ENCODE peak calls at places on chromosomes 2 and 18, in nine cellular contexts. Q, X, I, R, K, Y, A, D and C are unnamed samples.

GRCh38 chr2:208722737-208723136 is 316.1 kb downstream of the PTH2R start:
- DNase-seq in K (no peak), R (no peak), I (no peak), D (no peak), A (no peak), Y (no peak), Q (no peak), X (no peak), C (no peak)

GRCh38 chr2:110106642-110107041 is 9.0 kb downstream of the MALL start:
- DNase-seq in Y (no peak), Q (no peak), K (no peak), A (no peak), I (no peak), R (no peak), D (no peak), X (peak; percentile 97), C (peak; percentile 76)

GRCh38 chr2:28390857-28391563 is 1.6 kb upstream of the FOSL2 start:
- DNase-seq in R (no peak), K (peak; percentile 92), X (no peak), Q (peak; percentile 82), Y (peak; percentile 77), A (peak; percentile 89), D (peak; percentile 65), I (peak; percentile 81), C (peak; percentile 80)

GRCh38 chr2:233336541-233336940 is 17.8 kb upstream of the DGKD start:
- DNase-seq in K (no peak), Y (peak; percentile 13), Q (no peak), R (no peak), D (no peak), A (no peak), X (no peak), I (no peak), C (no peak)

GRCh38 chr2:226123307-226123706 is 676.3 kb downstream of the IRS1 start:
- DNase-seq in Y (no peak), X (peak; percentile 48), D (no peak), Q (no peak), R (no peak), A (no peak), I (no peak), K (no peak), C (peak; percentile 21)

GRCh38 chr2:7020939-7021470 is 103.8 kb downstream of the RNF144A start:
- DNase-seq in K (no peak), X (no peak), A (no peak), D (no peak), I (no peak), R (no peak), Q (no peak), Y (no peak), C (no peak)

GRCh38 chr2:233356546-233357308 is 2.4 kb downstream of the DGKD start:
- DNase-seq in K (no peak), I (no peak), R (no peak), D (no peak), X (no peak), Q (no peak), Y (no peak), A (no peak), C (no peak)

GRCh38 chr2:215577356-215577755 is 141.5 kb upstream of the FN1 start:
- DNase-seq in Y (no peak), K (no peak), Q (no peak), I (no peak), X (peak; percentile 24), R (no peak), A (no peak), D (no peak), C (no peak)

DNA sequence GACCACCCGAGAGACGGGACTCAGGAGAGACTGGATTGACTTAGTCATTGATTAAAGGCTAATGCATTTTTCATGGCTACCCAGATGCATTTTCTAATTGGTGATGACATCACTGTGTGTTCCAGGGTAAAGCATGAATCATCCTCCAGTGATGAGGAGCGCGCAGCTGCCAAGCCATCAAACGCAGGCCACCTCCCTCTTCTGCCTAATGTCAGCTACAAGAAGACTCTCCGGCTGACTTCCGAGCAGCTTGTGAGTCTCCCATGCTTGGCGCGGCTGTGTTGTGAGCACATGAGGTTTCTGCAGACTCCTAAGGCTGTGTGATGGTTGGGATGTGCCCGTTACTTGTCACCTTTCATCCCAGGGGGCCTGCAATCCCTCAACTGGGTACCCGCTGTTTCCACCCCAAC is 56.4 kb downstream of the LPIN1 start:
- DNase-seq in A (no peak), Q (no peak), X (peak; percentile 85), Y (no peak), I (no peak), K (no peak), D (no peak), R (no peak), C (no peak)
- H3K36me3 ChIP-seq in A (peaks cover 15% of the 10 kb centered on the region), Q (no peaks in the 10 kb centered on the region), X (peaks cover 33% of the 10 kb centered on the region), Y (no peaks in the 10 kb centered on the region), I (no peaks in the 10 kb centered on the region), K (no peaks in the 10 kb centered on the region), D (peaks cover 56% of the 10 kb centered on the region), R (peaks cover 27% of the 10 kb centered on the region), C (peaks cover 14% of the 10 kb centered on the region)

GRCh38 chr2:66802877-66803276 is 368.0 kb downstream of the MEIS1 start:
- DNase-seq in X (no peak), A (no peak), Q (no peak), Y (no peak), R (no peak), D (no peak), I (no peak), K (no peak), C (no peak)
- TF ChIP-seq CTCF in X (no peak), A (no peak), Q (no peak), Y (no peak), R (no peak), D (no peak), I (no peak), K (no peak), C (no peak)

GRCh38 chr2:230864122-230864604 is 579 bp upstream of the ITM2C start:
- DNase-seq in X (no peak), I (no peak), R (no peak), Q (no peak), A (no peak), K (no peak), D (no peak), Y (no peak), C (no peak)
- H3K4me3 ChIP-seq in X (peak overlapping the region; percentile 79), I (peak overlapping the region; percentile 78), R (peak overlapping the region; percentile 97), Q (peak overlapping the region; percentile 37), A (peak overlapping the region; percentile 61), K (peak overlapping the region; percentile 67), D (peak overlapping the region; percentile 99), Y (no peak overlapping the region), C (peak overlapping the region; percentile 55)

GRCh38 chr2:38322224-38322914 is 54.7 kb downstream of the ATL2 start:
- DNase-seq in Q (no peak), I (no peak), Y (no peak), A (no peak), R (no peak), D (no peak), X (no peak), K (no peak), C (no peak)

GRCh38 chr2:38330754-38331153 is 46.3 kb downstream of the ATL2 start:
- DNase-seq in X (no peak), Q (no peak), R (no peak), I (no peak), Y (no peak), D (no peak), A (no peak), K (no peak), C (no peak)

GRCh38 chr2:38323623-38324022 is 53.5 kb downstream of the ATL2 start:
- DNase-seq in I (no peak), Y (no peak), R (no peak), D (no peak), X (no peak), Q (no peak), K (no peak), A (no peak), C (no peak)

DNA sequence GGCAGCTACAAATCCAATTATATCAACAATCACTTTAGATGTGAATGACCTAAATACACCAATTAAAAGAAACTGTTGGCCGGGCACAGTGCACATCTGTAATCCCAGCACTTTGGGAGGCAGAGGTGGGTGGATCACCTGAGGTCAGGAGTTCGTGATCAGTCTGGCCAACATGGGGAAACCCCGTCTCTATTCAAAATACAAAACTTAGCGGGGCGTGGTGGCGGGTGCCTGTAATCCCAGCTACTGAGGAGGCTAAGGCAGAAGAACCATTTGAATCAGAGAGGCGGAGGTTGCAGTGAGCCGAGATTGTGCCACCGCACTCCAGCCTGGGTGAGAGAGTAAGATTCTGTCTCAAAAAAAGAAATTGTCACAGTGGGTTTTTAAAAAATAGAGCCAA is 49.5 kb downstream of the ATL2 start:
- DNase-seq in A (no peak), X (no peak), D (no peak), Y (no peak), K (no peak), Q (no peak), R (no peak), I (no peak), C (no peak)
- H3K36me3 ChIP-seq in A (no peaks in the 10 kb centered on the region), X (no peaks in the 10 kb centered on the region), D (peaks cover 4% of the 10 kb centered on the region), Y (no peaks in the 10 kb centered on the region), K (no peaks in the 10 kb centered on the region), Q (no peaks in the 10 kb centered on the region), R (no peaks in the 10 kb centered on the region), I (no peaks in the 10 kb centered on the region), C (no peaks in the 10 kb centered on the region)

DNA sequence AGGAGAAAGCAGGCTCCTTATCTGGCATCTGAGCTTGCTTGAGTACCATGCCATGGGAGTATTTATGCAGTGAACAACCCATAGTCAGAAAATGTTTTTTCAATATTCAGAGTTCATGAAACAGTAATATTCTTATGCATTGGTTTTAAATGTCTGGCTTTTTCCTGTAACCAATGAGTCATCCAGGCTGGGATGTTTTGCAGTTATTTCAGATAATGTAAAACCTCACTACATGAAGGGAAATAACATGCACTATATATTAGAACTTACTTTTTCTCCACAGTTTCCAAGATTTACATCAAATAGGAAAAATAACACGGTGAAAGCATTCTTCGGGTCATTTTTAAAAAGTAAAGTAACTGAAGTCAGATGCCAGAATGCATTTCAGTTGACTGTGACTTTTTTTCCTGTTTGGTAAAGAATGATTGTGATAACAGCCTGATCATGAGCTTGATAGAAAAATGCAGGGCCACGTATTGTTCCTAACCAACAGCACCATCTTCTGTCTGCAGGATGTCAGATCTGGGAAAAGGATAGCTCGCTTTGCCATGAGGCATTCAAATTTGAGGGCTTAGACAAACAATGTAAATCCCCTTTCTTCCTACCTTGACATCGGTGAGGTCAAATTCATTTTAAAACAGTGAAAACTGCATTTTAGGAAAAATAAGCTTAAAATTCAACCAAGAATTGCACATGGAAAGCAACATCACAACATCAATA is 152.8 kb downstream of the DSC3 start:
- DNase-seq in A (no peak), X (peak; percentile 0), K (no peak), R (no peak), Q (no peak), Y (no peak), I (no peak), D (peak; percentile 31), C (no peak)
- TF ChIP-seq CTCF in A (no peak), X (no peak), K (no peak), R (peak; percentile 51), Q (peak; percentile 41), Y (peak; percentile 19), I (peak; percentile 15), D (no peak), C (no peak)